ENCODE peak calls at places on chromosomes 7 and 10, in ten cellular contexts. K is activated effector memory CD4-positive, alpha-beta T cell treated with anti-CD3 and anti-CD28 coated beads, Interleukin-2, amount 50 U/mL, for 16 hours; E is sigmoid colon; N is cerebellar cortex; O is tibial nerve; Y is D341Med; X is T-helper 22 cell; V is NCI-H2081 treated with DMSO at 0.1 percent for 48 hours; J is activated CD8-positive, alpha-beta T cell treated with anti-CD3 and anti-CD28 coated beads for 36 hours; I is Calu3. H is an unnamed sample.

GRCh38 chr10:70480254-70480861 is 1.8 kb downstream of the PALD1 start:
- DNase-seq in J (peak; percentile 66), V (no peak), K (peak; percentile 67), O (no peak), E (no peak), I (no peak), Y (no peak), N (no peak), X (peak; percentile 23), H (no peak)

GRCh38 chr7:107684947-107685463 is 24.4 kb downstream of the SLC26A4 start:
- DNase-seq in I (no peak), N (no peak), E (no peak), K (no peak), J (no peak), V (no peak), X (no peak), Y (no peak), O (no peak), H (no peak)

GRCh38 chr10:49744091-49744685 is 17.9 kb downstream of the OGDHL start:
- DNase-seq in K (no peak), E (no peak), N (no peak), V (no peak), O (no peak), J (no peak), Y (peak; percentile 32), I (no peak), X (no peak), H (no peak)

GRCh38 chr10:132461683-132462231 is 64.8 kb downstream of the PWWP2B start:
- DNase-seq in J (no peak), O (no peak), V (no peak), I (peak; percentile 36), N (no peak), K (no peak), Y (no peak), X (no peak), E (no peak), H (no peak)

GRCh38 chr7:8161398-8161828 is 100.6 kb downstream of the ICA1 start:
- DNase-seq in I (no peak), E (no peak), X (no peak), O (no peak), V (no peak), K (no peak), J (no peak), N (peak; percentile 63), Y (no peak), H (no peak)

GRCh38 chr7:7920481-7920880 is 48.1 kb upstream of the GLCCI1 start:
- DNase-seq in O (no peak), V (no peak), Y (no peak), I (no peak), X (no peak), E (no peak), N (no peak), K (no peak), J (peak; percentile 28), H (no peak)

GRCh38 chr7:150359007-150359917 is 9.4 kb upstream of the REPIN1 start:
- DNase-seq in J (peak; percentile 28), N (no peak), Y (no peak), I (no peak), O (no peak), X (no peak), E (peak; percentile 29), V (no peak), K (no peak), H (no peak)

GRCh38 chr7:128831994-128832879 is 2.0 kb downstream of the FLNC start:
- DNase-seq in O (no peak), J (peak; percentile 13), E (peak; percentile 84), Y (no peak), N (no peak), I (no peak), V (no peak), K (no peak), X (no peak), H (no peak)

GRCh38 chr7:104137971-104138370 is 69.8 kb downstream of the ORC5 start:
- DNase-seq in J (no peak), I (no peak), V (no peak), N (no peak), E (no peak), X (no peak), O (no peak), Y (no peak), K (no peak), H (peak; percentile 34)

GRCh38 chr10:80108576-80109239 is 23.8 kb upstream of the PLAC9 start:
- DNase-seq in N (no peak), K (no peak), J (peak; percentile 6), V (no peak), I (no peak), Y (no peak), E (no peak), X (no peak), O (no peak), H (no peak)

GRCh38 chr10:107476408-107476807 is 311.9 kb upstream of the SORCS1 start:
- DNase-seq in V (no peak), N (no peak), K (no peak), X (no peak), O (no peak), J (no peak), I (no peak), Y (no peak), E (no peak), H (no peak)

GRCh38 chr10:122981066-122981464 is 864 bp downstream of the PSTK start:
- DNase-seq in Y (peak; percentile 25), V (no peak), E (no peak), K (no peak), O (no peak), I (peak; percentile 3), J (peak; percentile 11), X (no peak), N (peak; percentile 43), H (no peak)

GRCh38 chr7:88109612-88110011 is 110.2 kb downstream of the SRI start:
- DNase-seq in I (no peak), J (no peak), V (no peak), N (no peak), K (no peak), X (no peak), E (no peak), O (no peak), Y (no peak), H (no peak)

GRCh38 chr10:89296227-89296648 is 5.6 kb upstream of the IFIT2 start:
- DNase-seq in I (no peak), X (no peak), E (no peak), Y (no peak), J (no peak), N (no peak), O (no peak), K (no peak), V (no peak), H (peak; percentile 46)

GRCh38 chr10:108421256-108421655 is 1256.8 kb upstream of the SORCS1 start:
- DNase-seq in Y (no peak), K (no peak), X (no peak), O (no peak), N (no peak), E (no peak), I (no peak), J (no peak), V (no peak), H (no peak)

GRCh38 chr7:50404392-50404791 is 45.8 kb downstream of the FIGNL1 start:
- DNase-seq in E (no peak), O (no peak), I (no peak), N (no peak), V (no peak), J (no peak), Y (no peak), K (no peak), X (no peak), H (no peak)

GRCh38 chr10:102801496-102801895 is 35.7 kb downstream of the CYP17A1 start:
- DNase-seq in Y (no peak), O (no peak), V (no peak), I (no peak), N (no peak), E (no peak), X (no peak), K (no peak), J (no peak), H (no peak)

GRCh38 chr7:127713758-127714157 is 61.8 kb downstream of the SND1 start:
- DNase-seq in J (no peak), Y (peak; percentile 76), V (no peak), K (no peak), N (peak; percentile 97), O (no peak), E (no peak), I (no peak), X (no peak), H (no peak)

GRCh38 chr10:101611506-101611905 is 23.4 kb downstream of the DPCD start:
- DNase-seq in V (no peak), I (no peak), X (no peak), K (no peak), Y (no peak), E (peak; percentile 60), O (no peak), J (peak; percentile 56), N (no peak), H (no peak)

GRCh38 chr7:41974835-41975234 is 262.2 kb downstream of the GLI3 start:
- DNase-seq in I (no peak), V (no peak), E (no peak), J (no peak), O (no peak), K (no peak), X (no peak), Y (no peak), N (no peak), H (no peak)

GRCh38 chr7:135716677-135717238 is 11.2 kb downstream of the SLC13A4 start:
- DNase-seq in J (no peak), O (no peak), E (no peak), Y (no peak), I (no peak), V (peak; percentile 65), X (no peak), N (peak; percentile 97), K (no peak), H (peak; percentile 49)

GRCh38 chr7:41912426-41912825 is 209.5 kb upstream of the INHBA start:
- DNase-seq in O (no peak), N (no peak), I (no peak), V (no peak), J (no peak), K (no peak), X (no peak), E (no peak), Y (no peak), H (no peak)

GRCh38 chr10:13820119-13820518 is 233.4 kb downstream of the PRPF18 start:
- DNase-seq in X (no peak), E (no peak), K (no peak), N (no peak), J (peak; percentile 41), O (no peak), V (no peak), Y (no peak), I (no peak), H (no peak)

GRCh38 chr10:49596493-49596809 is 13.7 kb upstream of the SLC18A3 start:
- DNase-seq in O (no peak), E (no peak), V (no peak), N (no peak), I (no peak), J (no peak), K (peak; percentile 53), X (no peak), Y (no peak), H (no peak)

GRCh38 chr7:73839743-73840714 is 2.3 kb downstream of the METTL27 start:
- DNase-seq in V (no peak), E (no peak), I (no peak), K (no peak), J (no peak), N (no peak), O (no peak), Y (no peak), X (no peak), H (no peak)